ENCODE peak calls at places on chromosomes 5 and 9, in seven cellular contexts. I is caudate nucleus; R is stimulated activated CD4-positive, alpha-beta T cell treated with anti-CD3 and anti-CD28 coated beads, Interleukin-4, amount 100 ng/mL, for 1 hour; S is GM03348; O is ovary; T is right lobe of liver; D is cardiac muscle cell. Q is an unnamed sample.

GRCh38 chr5:54309237-54309636 is 1.1 kb downstream of the ARL15 start:
- DNase-seq in S (peak; percentile 18), T (no peak), R (no peak), O (no peak), D (peak; percentile 18), I (peak; percentile 20), Q (peak; percentile 67)

GRCh38 chr5:14142202-14142855 is 813 bp upstream of the TRIO start:
- DNase-seq in R (no peak), O (no peak), S (peak; percentile 40), D (peak; percentile 60), T (no peak), I (no peak), Q (no peak)

GRCh38 chr5:142120247-142120935 is 11.8 kb downstream of the NDFIP1 start:
- DNase-seq in R (no peak), I (no peak), T (no peak), O (no peak), D (no peak), S (no peak), Q (no peak)

GRCh38 chr5:180194410-180195345 is 14.3 kb downstream of the RASGEF1C start:
- DNase-seq in O (no peak), T (no peak), R (no peak), D (no peak), I (no peak), S (no peak), Q (no peak)

GRCh38 chr9:134355561-134356278 is 29.5 kb downstream of the RXRA start:
- DNase-seq in I (no peak), O (no peak), T (no peak), R (no peak), D (no peak), S (no peak), Q (no peak)

GRCh38 chr5:100762163-100762562 is 140.9 kb downstream of the ST8SIA4 start:
- DNase-seq in R (no peak), S (no peak), O (no peak), D (peak; percentile 76), I (no peak), T (no peak), Q (no peak)

GRCh38 chr5:65672787-65673186 is 48.0 kb downstream of the SHLD3 start:
- DNase-seq in S (peak; percentile 29), T (no peak), D (peak; percentile 71), R (no peak), O (no peak), I (no peak), Q (no peak)

GRCh38 chr9:95649801-95650213 is 133.0 kb upstream of the PTCH1 start:
- DNase-seq in T (no peak), I (no peak), S (peak; percentile 41), D (no peak), O (no peak), R (no peak), Q (no peak)

GRCh38 chr5:172939045-172939444 is 20.2 kb upstream of the RPL26L1 start:
- DNase-seq in I (no peak), T (no peak), O (no peak), R (no peak), S (peak; percentile 36), D (peak; percentile 37), Q (peak; percentile 53)

GRCh38 chr5:168951341-168951740 is 349.6 kb downstream of the SLIT3 start:
- DNase-seq in I (no peak), T (no peak), R (no peak), O (no peak), S (peak; percentile 68), D (peak; percentile 45), Q (no peak)

GRCh38 chr5:137622850-137623249 is 113.0 kb downstream of the KLHL3 start:
- DNase-seq in O (peak; percentile 18), D (peak; percentile 43), R (no peak), S (peak; percentile 31), I (peak; percentile 78), T (peak; percentile 92), Q (no peak)

GRCh38 chr5:66174338-66174737 is 30.2 kb downstream of the SREK1 start:
- DNase-seq in O (no peak), R (no peak), S (peak; percentile 28), D (peak; percentile 61), I (no peak), T (no peak), Q (peak; percentile 24)

GRCh38 chr9:83572524-83572923 is 34.3 kb upstream of the FRMD3 start:
- DNase-seq in I (no peak), D (peak; percentile 93), S (peak; percentile 16), T (no peak), O (no peak), R (no peak), Q (no peak)

GRCh38 chr9:68417762-68418161 is 61.4 kb downstream of the PGM5 start:
- DNase-seq in T (no peak), S (no peak), R (no peak), I (no peak), D (no peak), O (no peak), Q (no peak)

GRCh38 chr9:112174965-112175795 is at the start of gene SUSD1:
- DNase-seq in I (no peak), O (no peak), R (peak; percentile 26), S (peak; percentile 69), D (peak; percentile 32), T (peak; percentile 54), Q (peak; percentile 77)

GRCh38 chr5:133343196-133343595 is 269.1 kb downstream of the FSTL4 start:
- DNase-seq in O (no peak), T (no peak), D (no peak), R (no peak), S (no peak), I (no peak), Q (no peak)

GRCh38 chr5:31124026-31124425 is 69.5 kb upstream of the CDH6 start:
- DNase-seq in I (no peak), O (no peak), R (no peak), D (no peak), S (no peak), T (no peak), Q (no peak)

GRCh38 chr5:1382248-1382700 is 37.4 kb upstream of the CLPTM1L start:
- DNase-seq in I (no peak), R (no peak), S (no peak), D (no peak), O (no peak), T (no peak), Q (no peak)

GRCh38 chr9:72538926-72539702 is 17.7 kb downstream of the TMC1 start:
- DNase-seq in O (no peak), T (no peak), I (no peak), S (no peak), D (no peak), R (no peak), Q (no peak)

GRCh38 chr9:109506097-109506712 is 8.1 kb upstream of the PTPN3 start:
- DNase-seq in O (no peak), R (no peak), I (no peak), S (no peak), T (peak; percentile 49), D (no peak), Q (no peak)

GRCh38 chr5:8864053-8864452 is 681.8 kb downstream of the SEMA5A start:
- DNase-seq in S (peak; percentile 17), R (no peak), I (no peak), D (peak; percentile 35), O (no peak), T (no peak), Q (peak; percentile 8)

GRCh38 chr9:128735373-128735772 is 11.4 kb upstream of the ZDHHC12 start:
- DNase-seq in R (no peak), S (no peak), I (no peak), T (no peak), O (no peak), D (no peak), Q (no peak)

GRCh38 chr9:14221558-14221957 is 92.4 kb downstream of the NFIB start:
- DNase-seq in D (peak; percentile 78), S (peak; percentile 64), O (no peak), R (no peak), T (no peak), I (no peak), Q (no peak)

GRCh38 chr5:149838881-149839739 is 105.5 kb downstream of the PDE6A start:
- DNase-seq in R (no peak), S (peak; percentile 44), O (no peak), I (peak; percentile 51), T (no peak), D (peak; percentile 31), Q (no peak)

GRCh38 chr9:104927216-104927911 is 591 bp downstream of the ABCA1 start:
- DNase-seq in S (peak; percentile 54), O (peak; percentile 47), D (peak; percentile 60), T (peak; percentile 79), I (peak; percentile 34), R (peak; percentile 16), Q (peak; percentile 79)

GRCh38 chr5:35789732-35790461 is 66.8 kb upstream of the IL7R start:
- DNase-seq in I (no peak), O (no peak), S (peak; percentile 22), D (no peak), R (no peak), T (no peak), Q (no peak)

GRCh38 chr9:776086-776485 is 65.4 kb upstream of the DMRT1 start:
- DNase-seq in I (no peak), D (no peak), O (no peak), R (no peak), S (no peak), T (no peak), Q (no peak)